ENCODE peak calls at places on chromosomes 6 and 20, in seven cellular contexts. T, E, Y, Q, P, N and C are unnamed samples. For H3K4me1, the result is how much of the 10 kb centered on the place peaks cover.

GRCh38 chr20:1291191-1291741 is 25.2 kb downstream of the SNPH start:
- DNase-seq in T (no peak), E (no peak), Y (no peak), Q (peak), P (no peak), N (no peak), C (no peak)

GRCh38 chr6:22343864-22344263 is 47.0 kb upstream of the PRL start:
- DNase-seq in T (no peak), E (no peak), Y (no peak), Q (no peak), P (no peak), N (no peak), C (no peak)

GRCh38 chr20:14223806-14224205 is 113.6 kb downstream of the FLRT3 start:
- DNase-seq in T (no peak), E (no peak), Y (no peak), Q (no peak), P (no peak), N (no peak), C (no peak)

GRCh38 chr6:8170245-8170644 is 67.9 kb upstream of the EEF1E1 start:
- DNase-seq in T (no peak), E (no peak), Y (no peak), Q (no peak), P (no peak), N (no peak), C (no peak)

GRCh38 chr6:130167655-130168054 is 55.1 kb downstream of the SAMD3 start:
- DNase-seq in T (no peak), E (no peak), Y (no peak), Q (peak), P (no peak), N (no peak), C (no peak)

GRCh38 chr20:50041238-50041915 is 58.6 kb downstream of the SNAI1 start:
- DNase-seq in T (no peak), E (no peak), Y (no peak), Q (no peak), P (no peak), N (no peak), C (no peak)

GRCh38 chr6:162289972-162290371 is 437.6 kb downstream of the PRKN start:
- DNase-seq in T (no peak), E (no peak), Y (no peak), Q (no peak), P (no peak), N (no peak), C (no peak)

GRCh38 chr6:117344444-117345291 is 79.3 kb downstream of the VGLL2 start:
- DNase-seq in T (no peak), E (no peak), Y (no peak), Q (no peak), P (no peak), N (no peak), C (no peak)

GRCh38 chr6:87483929-87484328 is 11.2 kb downstream of the SLC35A1 start:
- DNase-seq in T (no peak), E (no peak), Y (peak), Q (peak), P (no peak), N (no peak), C (no peak)

GRCh38 chr20:51233345-51233744 is 210.4 kb upstream of the KCNG1 start:
- DNase-seq in T (no peak), E (no peak), Y (no peak), Q (no peak), P (no peak), N (no peak), C (no peak)

GRCh38 chr6:149897015-149897697 is 757 bp downstream of the RAET1E start:
- DNase-seq in T (peak), E (peak), Y (no peak), Q (peak), P (peak), N (peak), C (no peak)

GRCh38 chr6:20403766-20404640 is 2.3 kb downstream of the E2F3 start:
- DNase-seq in T (no peak), E (no peak), Y (peak), Q (peak), P (no peak), N (no peak), C (no peak)

GRCh38 chr20:59696476-59696875 is 92.1 kb downstream of the PHACTR3 start:
- DNase-seq in T (no peak), E (no peak), Y (no peak), Q (no peak), P (no peak), N (no peak), C (peak)

GRCh38 chr6:89688328-89688727 is 49.8 kb upstream of the LYRM2 start:
- DNase-seq in T (no peak), E (no peak), Y (no peak), Q (no peak), P (no peak), N (no peak), C (no peak)

GRCh38 chr20:12999201-12999600 is 9.6 kb upstream of the SPTLC3 start:
- DNase-seq in T (no peak), E (no peak), Y (peak), Q (no peak), P (no peak), N (no peak), C (no peak)

GRCh38 chr20:54340667-54341081 is 132.8 kb downstream of the PFDN4 start:
- DNase-seq in T (no peak), E (no peak), Y (no peak), Q (peak), P (no peak), N (no peak), C (no peak)

GRCh38 chr20:24949756-24950127 is 673 bp downstream of the CST7 start:
- DNase-seq in T (no peak), E (no peak), Y (no peak), Q (no peak), P (no peak), N (no peak), C (no peak)

GRCh38 chr20:61805781-61806180 is 259.9 kb downstream of the TAF4 start:
- DNase-seq in T (no peak), E (peak), Y (no peak), Q (no peak), P (no peak), N (no peak), C (peak)

GRCh38 chr20:35991142-35991771 is 22.9 kb downstream of the CNBD2 start:
- DNase-seq in T (no peak), E (no peak), Y (peak), Q (peak), P (no peak), N (no peak), C (no peak)

GRCh38 chr6:209432-210103 is 82.7 kb upstream of the DUSP22 start:
- DNase-seq in T (no peak), E (no peak), Y (no peak), Q (no peak), P (no peak), N (no peak), C (no peak)

GRCh38 chr6:16766043-16766521 is 4.8 kb upstream of the ATXN1 start:
- DNase-seq in T (no peak), E (no peak), Y (no peak), Q (peak), P (no peak), N (no peak), C (no peak)

GRCh38 chr6:6825986-6826901 is 237.7 kb downstream of the LY86 start:
- DNase-seq in T (no peak), E (peak), Y (no peak), Q (no peak), P (peak), N (no peak), C (no peak)

GRCh38 chr6:7781240-7781639 is 55.3 kb downstream of the BMP6 start:
- DNase-seq in T (no peak), E (no peak), Y (no peak), Q (no peak), P (no peak), N (no peak), C (no peak)

GRCh38 chr6:73566954-73567591 is 46.2 kb upstream of the EEF1A1 start:
- DNase-seq in T (peak), E (peak), Y (peak), Q (peak), P (peak), N (no peak), C (no peak)

GRCh38 chr6:27188885-27189418 is 58.5 kb upstream of the PRSS16 start:
- DNase-seq in T (no peak), E (peak), Y (peak), Q (peak), P (peak), N (no peak), C (no peak)
- H3K27ac ChIP-seq in T (peak), E (peak), Y (no peak), Q (peak), P (peak), N (peak), C (peak)

DNA sequence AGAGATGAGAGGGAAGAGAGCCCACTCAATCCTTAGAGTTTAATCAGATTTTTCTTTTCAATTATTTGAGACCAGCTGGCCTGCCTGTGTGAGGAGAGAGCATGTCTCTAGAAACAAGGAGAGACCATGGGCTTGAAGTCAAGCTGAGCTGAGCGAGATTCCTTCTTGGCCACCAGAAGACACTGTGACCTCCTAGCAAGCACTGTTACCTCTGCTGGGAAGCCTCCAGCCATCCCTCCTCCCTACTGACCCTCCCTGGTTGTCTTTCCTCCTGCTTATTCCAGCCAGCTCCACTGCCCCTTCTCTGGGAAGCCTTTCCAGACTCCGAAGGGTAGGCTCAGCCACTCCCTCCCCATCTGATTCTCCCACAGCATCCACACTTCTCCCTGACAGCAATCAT is 110.0 kb downstream of the SCML4 start:
- DNase-seq in T (no peak), E (no peak), Y (no peak), Q (no peak), P (no peak), N (no peak), C (no peak)
- H3K4me1 ChIP-seq in T (under half), E (under half), Y (under half), Q (under half), P (under half), N (under half), C (under half)

GRCh38 chr20:57526067-57526884 is 1.3 kb upstream of the CTCFL start:
- DNase-seq in T (no peak), E (no peak), Y (peak), Q (no peak), P (no peak), N (no peak), C (no peak)
- TF ChIP-seq CTCF in T (no peak), E (no peak), Y (peak), Q (no peak), P (no peak), N (no peak), C (no peak)

DNA sequence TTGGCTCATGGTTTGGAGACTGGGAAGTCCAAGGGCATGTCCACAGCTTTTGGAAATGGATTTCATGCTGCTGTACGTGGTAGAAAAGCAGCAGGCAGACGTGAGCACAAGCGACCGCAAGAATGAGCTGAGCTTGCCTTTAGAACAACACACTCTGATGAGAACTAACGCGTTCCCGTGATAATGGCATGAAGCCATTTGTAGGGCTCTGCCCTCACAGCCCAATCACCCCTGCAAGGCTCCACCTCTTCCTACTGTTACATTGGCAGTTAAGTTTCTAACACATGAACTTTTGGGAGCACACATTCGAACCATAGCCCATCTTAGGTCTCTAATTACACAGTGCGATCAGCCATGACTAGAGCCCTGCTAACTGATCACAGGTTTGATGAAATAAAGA is 107.5 kb upstream of the TMEM170B start:
- DNase-seq in T (no peak), E (no peak), Y (no peak), Q (no peak), P (no peak), N (no peak), C (no peak)
- H3K27ac ChIP-seq in T (peak), E (peak), Y (peak), Q (no peak), P (peak), N (no peak), C (no peak)

DNA sequence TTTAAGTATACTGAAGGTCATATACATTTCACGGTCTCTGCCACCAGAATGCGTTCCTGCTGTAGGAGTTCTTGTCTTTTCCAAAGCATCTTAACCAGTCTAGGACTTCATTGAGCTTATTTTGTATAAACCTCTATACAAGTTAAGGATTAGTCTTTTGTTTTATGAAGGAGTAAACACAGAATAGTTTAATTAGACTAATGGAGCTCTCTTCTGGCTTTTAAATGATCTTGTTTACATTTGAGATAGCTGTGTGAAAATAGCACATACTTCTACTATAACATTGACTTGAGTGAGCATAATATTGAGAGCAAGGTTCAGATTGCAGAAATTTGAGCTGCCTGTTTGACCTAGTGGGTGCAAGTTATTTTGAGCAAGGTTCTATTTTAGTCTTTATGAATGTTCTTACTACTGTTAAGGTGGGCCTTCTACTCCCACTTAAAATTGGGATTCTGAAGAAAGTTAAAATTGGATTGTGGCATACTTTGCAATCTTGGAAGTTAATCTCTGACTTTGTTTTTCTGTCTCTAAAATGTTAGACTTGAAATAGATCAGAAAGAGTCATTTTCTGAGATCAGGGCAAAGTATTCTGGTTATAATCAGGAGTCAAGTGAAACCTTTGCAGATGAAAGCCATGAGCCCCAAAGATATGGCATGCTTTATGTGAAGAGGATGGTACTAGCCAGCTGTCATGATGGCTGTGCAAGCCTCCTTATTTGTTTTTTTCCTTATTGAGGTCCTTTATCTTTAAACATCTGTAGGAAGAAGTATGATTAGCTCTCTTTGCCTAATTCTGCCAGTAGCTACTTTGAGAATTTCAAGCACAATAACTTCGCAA is 41.8 kb downstream of the RPRD1B start:
- DNase-seq in T (no peak), E (no peak), Y (peak), Q (peak), P (no peak), N (no peak), C (no peak)
- H3K4me1 ChIP-seq in T (under half), E (under half), Y (under half), Q (under half), P (half or more), N (under half), C (under half)

DNA sequence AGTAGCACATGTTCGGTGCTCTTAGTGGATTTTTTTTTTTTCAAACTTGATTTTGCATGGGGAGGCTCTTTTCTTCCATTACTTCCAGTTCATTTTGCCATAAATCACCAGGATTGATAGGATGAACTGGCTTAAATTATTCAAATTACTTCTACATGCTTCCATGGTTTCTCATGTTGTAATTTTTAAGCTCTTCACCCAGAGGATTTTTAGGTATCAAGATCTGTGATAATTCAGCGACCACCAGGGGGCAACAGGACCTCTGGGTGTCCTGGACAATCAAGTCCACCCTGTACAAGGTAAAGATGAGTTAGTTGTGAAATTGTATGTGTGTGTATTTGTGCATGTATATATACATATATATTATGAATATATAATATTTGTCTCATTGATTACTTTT is 4.2 kb upstream of the EPHA7 start:
- DNase-seq in T (no peak), E (no peak), Y (peak), Q (peak), P (peak), N (no peak), C (no peak)
- TF ChIP-seq CTCF in T (peak), E (peak), Y (peak), Q (no peak), P (peak), N (no peak), C (peak)

GRCh38 chr6:31168606-31169005 is 1.9 kb downstream of the POU5F1 start:
- DNase-seq in T (no peak), E (peak), Y (no peak), Q (no peak), P (no peak), N (no peak), C (no peak)

GRCh38 chr6:31170987-31171671 is 647 bp upstream of the POU5F1 start:
- DNase-seq in T (no peak), E (no peak), Y (no peak), Q (no peak), P (no peak), N (no peak), C (no peak)

GRCh38 chr6:31169123-31169857 is 1.2 kb downstream of the POU5F1 start:
- DNase-seq in T (no peak), E (no peak), Y (no peak), Q (no peak), P (no peak), N (no peak), C (no peak)

GRCh38 chr6:31171931-31172882 is 1.7 kb upstream of the POU5F1 start:
- DNase-seq in T (no peak), E (no peak), Y (no peak), Q (no peak), P (no peak), N (no peak), C (no peak)

DNA sequence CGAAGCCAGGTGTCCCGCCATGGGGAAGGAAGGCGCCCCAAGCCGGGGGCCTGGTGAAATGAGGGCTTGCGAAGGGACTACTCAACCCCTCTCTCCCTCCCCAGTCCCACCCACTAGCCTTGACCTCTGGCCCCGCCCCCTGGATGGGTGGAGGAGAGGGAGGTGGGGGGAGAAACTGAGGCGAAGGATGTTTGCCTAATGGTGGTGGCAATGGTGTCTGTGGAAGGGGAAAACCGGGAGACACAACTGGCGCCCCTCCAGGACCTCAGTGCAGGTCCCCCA is at the start of gene POU5F1:
- DNase-seq in T (no peak), E (no peak), Y (no peak), Q (no peak), P (no peak), N (no peak), C (no peak)
- H3K27ac ChIP-seq in T (no peak), E (no peak), Y (no peak), Q (no peak), P (no peak), N (no peak), C (no peak)

GRCh38 chr6:127199470-127199869 is 67.2 kb upstream of the RNF146 start:
- DNase-seq in T (no peak), E (no peak), Y (no peak), Q (no peak), P (no peak), N (no peak), C (no peak)
- H3K4me1 ChIP-seq in T (under half), E (under half), Y (under half), Q (under half), P (under half), N (under half), C (under half)

GRCh38 chr6:91161246-91161645 is 574.4 kb upstream of the MAP3K7 start:
- DNase-seq in T (no peak), E (no peak), Y (no peak), Q (no peak), P (no peak), N (no peak), C (no peak)
- TF ChIP-seq CTCF in T (no peak), E (no peak), Y (no peak), Q (no peak), P (no peak), N (no peak), C (no peak)